ENCODE peak calls at places on chromosomes 3 and 15, in nine cellular contexts. G, E, L, W, B, D, F, N and T are unnamed samples.

GRCh38 chr15:29727871-29728270 is 94.4 kb downstream of the TJP1 start:
- DNase-seq in G (no peak), E (no peak), L (no peak), W (no peak), B (no peak), D (no peak), F (no peak), N (no peak), T (no peak)

GRCh38 chr15:70053006-70053702 is 44.6 kb downstream of the TLE3 start:
- DNase-seq in G (no peak), E (no peak), L (no peak), W (peak; percentile 19), B (no peak), D (no peak), F (no peak), N (no peak), T (no peak)

GRCh38 chr3:71498053-71498452 is 85.5 kb downstream of the FOXP1 start:
- DNase-seq in G (no peak), E (no peak), L (no peak), W (no peak), B (no peak), D (no peak), F (no peak), N (peak; percentile 74), T (no peak)

GRCh38 chr3:123431658-123432323 is 17.1 kb downstream of the ADCY5 start:
- DNase-seq in G (peak; percentile 48), E (no peak), L (no peak), W (no peak), B (no peak), D (no peak), F (no peak), N (peak; percentile 1), T (no peak)

GRCh38 chr3:188863999-188864406 is 307.8 kb upstream of the TPRG1 start:
- DNase-seq in G (no peak), E (no peak), L (no peak), W (no peak), B (no peak), D (no peak), F (no peak), N (peak; percentile 86), T (peak; percentile 46)

GRCh38 chr15:62138124-62138523 is 27.0 kb downstream of the C2CD4B start:
- DNase-seq in G (no peak), E (peak; percentile 27), L (peak; percentile 76), W (no peak), B (peak; percentile 73), D (no peak), F (no peak), N (peak; percentile 90), T (peak; percentile 70)

GRCh38 chr3:172635588-172635987 is 75.3 kb downstream of the NCEH1 start:
- DNase-seq in G (no peak), E (no peak), L (peak; percentile 45), W (no peak), B (peak; percentile 76), D (no peak), F (no peak), N (peak; percentile 27), T (no peak)

GRCh38 chr15:83971967-83972366 is 263.6 kb upstream of the GOLGA6L4 start:
- DNase-seq in G (no peak), E (peak; percentile 2), L (no peak), W (no peak), B (peak; percentile 71), D (no peak), F (no peak), N (peak; percentile 55), T (no peak)

GRCh38 chr3:120566243-120566980 is 29.7 kb upstream of the NDUFB4 start:
- DNase-seq in G (no peak), E (no peak), L (no peak), W (no peak), B (no peak), D (no peak), F (no peak), N (no peak), T (no peak)

GRCh38 chr15:78620021-78620838 is 566 bp downstream of the CHRNA3 start:
- DNase-seq in G (no peak), E (no peak), L (no peak), W (no peak), B (no peak), D (no peak), F (peak; percentile 71), N (no peak), T (peak; percentile 17)
- TF ChIP-seq CTCF in G (no peak), E (peak; percentile 20), L (no peak), W (no peak), B (no peak), D (peak; percentile 1), F (peak; percentile 63), N (no peak), T (peak; percentile 8)

GRCh38 chr3:150373234-150373633 is 34.9 kb upstream of the TSC22D2 start:
- DNase-seq in G (no peak), E (no peak), L (no peak), W (no peak), B (no peak), D (no peak), F (no peak), N (no peak), T (no peak)
- H3K4me3 ChIP-seq in G (no peak overlapping the region), E (no peak overlapping the region), L (no peak overlapping the region), W (no peak overlapping the region), B (no peak overlapping the region), D (no peak overlapping the region), F (no peak overlapping the region), N (no peak overlapping the region), T (no peak overlapping the region)

GRCh38 chr3:1594940-1595339 is 502.1 kb downstream of the CNTN6 start:
- DNase-seq in G (no peak), E (no peak), L (no peak), W (no peak), B (no peak), D (no peak), F (no peak), N (no peak), T (no peak)

GRCh38 chr3:1600206-1600605 is 498.5 kb upstream of the CNTN4 start:
- DNase-seq in G (no peak), E (no peak), L (no peak), W (no peak), B (no peak), D (no peak), F (no peak), N (no peak), T (no peak)

DNA sequence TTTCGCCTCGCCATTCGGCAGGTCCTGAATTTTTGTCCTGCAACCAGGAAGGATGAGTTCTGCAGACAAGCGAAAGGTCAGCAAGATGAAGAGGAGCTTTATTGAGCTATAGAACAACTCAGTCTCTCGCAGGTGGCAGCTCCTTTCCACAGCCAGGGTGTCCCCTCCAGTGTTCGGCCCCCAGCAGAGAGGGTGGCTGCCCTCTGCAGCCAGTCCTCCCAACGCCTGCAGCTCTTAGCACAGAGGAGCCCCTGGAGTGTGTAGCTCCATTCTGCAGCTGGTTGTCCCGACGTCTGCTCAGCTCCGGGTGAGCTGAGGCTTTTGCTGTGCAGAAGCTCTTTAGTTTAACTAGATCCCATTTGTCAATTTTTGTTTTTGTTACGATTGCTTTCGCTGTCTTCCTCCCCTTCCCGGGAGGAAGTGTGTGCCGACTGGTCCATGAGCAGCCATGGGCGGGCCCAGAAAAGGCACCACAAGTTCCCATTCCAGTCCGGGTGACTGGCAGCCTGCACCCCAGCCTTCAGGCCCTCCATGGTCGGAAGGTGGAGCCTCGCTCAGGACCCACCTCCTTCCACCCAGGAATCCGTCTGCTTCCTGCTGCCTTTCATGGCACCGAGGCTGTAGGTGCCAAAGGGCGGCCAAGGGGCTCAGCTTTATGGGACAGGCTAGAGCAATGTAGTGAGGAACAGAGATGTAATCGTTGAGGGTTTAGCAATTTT is 497.8 kb upstream of the CNTN4 start:
- DNase-seq in G (no peak), E (no peak), L (no peak), W (no peak), B (no peak), D (no peak), F (no peak), N (no peak), T (no peak)
- TF ChIP-seq CTCF in G (no peak), E (no peak), L (no peak), W (no peak), B (no peak), D (no peak), F (no peak), N (no peak), T (no peak)

DNA sequence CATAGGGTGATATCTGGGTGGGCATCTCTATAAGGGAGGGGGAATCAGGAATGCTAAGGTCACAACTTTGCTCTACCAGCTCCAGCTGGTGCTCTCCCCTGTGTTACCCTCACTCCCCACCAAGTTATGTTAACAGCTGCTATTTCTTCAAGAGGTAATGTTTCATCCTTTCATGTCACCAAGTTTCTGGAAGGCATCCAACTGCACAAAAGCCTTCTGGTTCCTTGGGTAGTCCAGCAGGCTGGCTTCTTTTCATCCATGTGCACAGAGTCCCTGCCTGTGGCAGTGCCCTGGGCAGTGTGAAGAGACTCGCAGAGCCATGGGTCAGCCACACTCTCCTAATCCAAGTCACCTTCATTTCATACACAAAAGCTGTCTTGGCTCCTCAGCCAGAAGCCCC is 737.5 kb upstream of the LMCD1 start:
- DNase-seq in G (no peak), E (no peak), L (no peak), W (no peak), B (no peak), D (no peak), F (no peak), N (no peak), T (no peak)
- H3K4me3 ChIP-seq in G (no peak overlapping the region), E (no peak overlapping the region), L (no peak overlapping the region), W (no peak overlapping the region), B (no peak overlapping the region), D (no peak overlapping the region), F (no peak overlapping the region), N (no peak overlapping the region), T (no peak overlapping the region)

GRCh38 chr3:2910997-2911396 is 199.2 kb downstream of the IL5RA start:
- DNase-seq in G (no peak), E (no peak), L (no peak), W (no peak), B (no peak), D (no peak), F (no peak), N (no peak), T (no peak)
- TF ChIP-seq CTCF in G (no peak), E (no peak), L (no peak), W (no peak), B (no peak), D (no peak), F (no peak), N (no peak), T (no peak)

DNA sequence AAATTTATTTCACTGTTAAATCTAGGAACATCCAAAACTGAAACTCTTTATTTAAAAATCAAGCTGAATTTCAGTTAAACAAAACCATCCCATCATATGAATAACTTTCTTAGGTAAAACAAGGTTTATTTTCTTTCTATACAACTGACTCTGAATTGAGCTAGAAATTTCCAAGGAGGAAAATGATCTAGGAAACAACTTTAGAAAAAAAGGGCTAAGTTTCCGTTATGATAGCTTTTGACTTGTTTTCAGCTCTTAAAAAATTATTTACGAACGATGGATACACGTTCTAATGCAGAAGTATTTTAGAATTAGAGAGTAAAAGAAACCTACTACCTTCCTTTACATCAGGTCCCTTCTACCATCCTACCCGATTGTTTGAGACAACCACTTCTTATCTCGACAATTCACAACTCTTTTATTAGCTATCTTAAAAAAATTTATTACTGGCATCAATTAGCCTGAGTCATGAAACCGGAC is 1.8 kb upstream of the IGF1R start:
- DNase-seq in G (no peak), E (no peak), L (no peak), W (no peak), B (no peak), D (no peak), F (no peak), N (no peak), T (no peak)
- H3K4me3 ChIP-seq in G (peak overlapping the region; percentile 90), E (peak overlapping the region; percentile 68), L (peak overlapping the region; percentile 84), W (peak overlapping the region; percentile 93), B (peak overlapping the region; percentile 70), D (peak overlapping the region; percentile 74), F (peak overlapping the region; percentile 94), N (peak overlapping the region; percentile 67), T (peak overlapping the region; percentile 69)